ENCODE peak calls at places on chromosomes 12 and 14, in four cellular contexts. M, A, C and H are unnamed samples.

GRCh38 chr12:106981781-106982180 is 5.2 kb downstream of the MTERF2 start:
- DNase-seq in A (no peak), C (no peak), M (no peak), H (peak; percentile 34)

GRCh38 chr12:24928131-24928530 is 20.8 kb downstream of the BCAT1 start:
- DNase-seq in A (no peak), M (no peak), C (no peak), H (no peak)

GRCh38 chr14:54807881-54808280 is 94.7 kb downstream of the GCH1 start:
- DNase-seq in C (no peak), M (no peak), A (no peak), H (no peak)

GRCh38 chr12:93098077-93098476 is 169.0 kb upstream of the EEA1 start:
- DNase-seq in C (peak; percentile 86), M (peak; percentile 49), A (no peak), H (peak; percentile 35)

GRCh38 chr14:91252901-91253794 is 8.6 kb upstream of the GPR68 start:
- DNase-seq in A (no peak), C (peak; percentile 68), M (peak; percentile 69), H (no peak)

GRCh38 chr12:10128687-10129086 is 1.3 kb downstream of the CLEC7A start:
- DNase-seq in C (peak; percentile 13), M (no peak), A (no peak), H (no peak)

GRCh38 chr12:113880337-113880736 is 85.8 kb downstream of the RBM19 start:
- DNase-seq in A (no peak), M (no peak), C (no peak), H (no peak)

GRCh38 chr12:121581681-121582439 is 1.0 kb upstream of the KDM2B start:
- DNase-seq in M (no peak), C (peak; percentile 75), A (no peak), H (peak; percentile 50)

GRCh38 chr12:4506870-4507269 is 31.8 kb upstream of the RAD51AP1 start:
- DNase-seq in A (no peak), C (no peak), M (no peak), H (peak; percentile 84)

GRCh38 chr14:75989134-75989533 is 3.6 kb downstream of the IFT43 start:
- DNase-seq in M (no peak), A (no peak), C (no peak), H (peak; percentile 69)

GRCh38 chr12:3792623-3793288 is 39.8 kb upstream of the CRACR2A start:
- DNase-seq in A (no peak), C (no peak), M (no peak), H (no peak)

GRCh38 chr14:93207468-93208308 is 632 bp downstream of the UBR7 start:
- DNase-seq in M (no peak), A (no peak), C (peak; percentile 70), H (peak; percentile 64)

GRCh38 chr12:48767047-48767446 is 21.8 kb downstream of the ADCY6 start:
- DNase-seq in M (no peak), C (no peak), A (no peak), H (no peak)

GRCh38 chr14:92510972-92511371 is 2.6 kb upstream of the RIN3 start:
- DNase-seq in M (peak; percentile 72), C (peak; percentile 82), A (no peak), H (no peak)

GRCh38 chr12:127304751-127305725 is 961.9 kb upstream of the TMEM132C start:
- DNase-seq in C (peak; percentile 7), M (no peak), A (no peak), H (no peak)

DNA sequence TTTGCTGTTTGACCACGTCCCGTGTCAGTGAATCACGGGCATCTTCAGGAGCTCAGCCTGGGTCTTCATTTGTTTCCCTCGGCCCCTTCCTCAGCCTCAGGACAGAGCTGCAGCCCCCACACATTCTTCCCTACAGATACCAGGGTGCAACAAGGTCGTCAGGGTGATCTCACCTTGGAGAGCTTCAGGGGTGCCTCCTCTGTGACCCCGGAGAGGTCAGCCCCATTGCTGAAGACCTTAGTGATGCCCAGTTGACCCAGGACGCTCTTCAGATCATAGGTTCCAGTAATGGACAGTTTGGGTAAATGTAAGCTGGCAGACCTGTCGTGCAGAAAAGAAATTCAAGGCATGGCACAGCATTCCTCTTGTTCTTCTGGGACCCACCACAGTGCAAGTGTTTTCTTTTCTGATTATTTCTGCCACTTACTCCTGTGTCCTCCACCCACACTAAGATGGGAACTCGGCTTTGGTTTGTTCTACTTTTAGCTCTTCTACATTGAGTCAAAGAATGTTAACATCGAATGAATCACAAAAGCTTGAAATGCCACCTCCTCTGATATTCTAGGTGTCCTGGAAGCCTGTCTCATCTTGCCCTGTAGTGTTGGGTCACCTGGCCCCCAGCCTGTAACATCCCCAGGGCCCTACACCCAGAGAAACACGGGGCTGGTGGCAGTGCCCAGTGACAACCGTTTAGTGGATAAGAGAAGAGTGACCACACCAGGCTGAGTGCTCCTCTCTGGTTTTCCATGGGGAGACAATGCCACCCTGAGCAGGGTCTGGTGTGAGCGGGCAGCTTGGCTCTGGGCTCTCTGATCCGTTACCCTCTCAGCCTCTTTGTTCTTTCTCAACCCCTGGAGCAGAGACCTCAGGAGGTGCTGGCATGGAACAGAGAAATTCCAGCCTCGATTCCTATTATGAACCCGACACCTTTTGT is 8.8 kb downstream of the SERPINA1 start:
- DNase-seq in M (no peak), C (no peak), A (no peak), H (no peak)
- H3K56ac ChIP-seq in M (no peak overlapping the region), C (no peak overlapping the region), A (no peak overlapping the region), H (no peak overlapping the region)

DNA sequence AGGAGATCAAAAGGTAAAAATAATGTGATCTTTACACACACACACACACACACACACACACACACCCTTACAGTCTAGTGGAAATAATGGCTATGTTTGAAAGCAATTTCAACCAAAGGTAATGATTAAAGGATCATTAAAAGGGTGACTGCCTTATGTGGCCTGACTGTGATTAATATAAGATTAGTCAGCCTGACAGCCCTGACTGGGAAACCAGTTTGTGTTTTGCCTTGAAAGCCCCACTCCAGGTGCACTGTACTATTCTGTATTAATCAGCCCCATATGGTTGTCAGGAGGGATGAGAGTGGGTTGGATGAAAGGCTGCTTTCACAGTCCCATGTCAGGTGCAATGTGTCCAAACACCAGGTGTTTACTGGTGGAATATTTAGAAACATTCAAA is 10.5 kb downstream of the RASSF9 start:
- DNase-seq in C (no peak), M (no peak), A (no peak), H (no peak)
- H2BK5ac ChIP-seq in C (no peak overlapping the region), M (no peak overlapping the region), A (no peak overlapping the region), H (no peak overlapping the region)

DNA sequence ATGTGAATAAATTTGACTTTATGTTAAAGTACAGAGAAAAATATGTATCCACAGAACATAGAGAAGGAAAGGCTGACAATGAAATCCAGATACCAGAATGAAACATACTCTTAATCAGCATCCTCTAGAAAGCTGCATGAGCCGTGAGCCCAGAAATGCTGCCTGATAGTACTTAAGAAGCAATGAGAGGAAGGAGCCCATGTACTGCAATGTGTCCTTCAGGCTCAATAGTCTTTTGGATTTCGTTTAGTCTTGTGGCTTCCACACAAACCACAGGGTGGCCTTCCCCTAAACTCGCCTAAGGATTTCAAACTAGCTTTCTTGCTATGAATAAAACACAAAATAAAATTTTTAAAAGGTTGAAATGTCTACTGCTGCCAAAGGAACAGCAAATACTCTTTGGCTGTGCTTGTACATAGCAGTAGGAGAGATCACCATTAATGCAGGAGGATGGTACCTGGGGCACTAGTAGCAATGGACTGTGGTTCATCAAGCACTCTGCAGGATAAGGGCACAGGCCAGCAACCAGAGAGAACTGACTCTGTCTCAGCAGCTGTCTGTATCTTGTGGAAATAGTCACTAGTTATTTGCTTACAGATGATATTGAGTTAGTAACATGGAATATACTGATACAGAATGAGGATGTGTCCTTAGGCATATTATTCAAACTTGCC is 988.3 kb upstream of the LRFN5 start:
- DNase-seq in M (no peak), C (no peak), A (no peak), H (no peak)
- H3K4me2 ChIP-seq in M (no peak overlapping the region), C (no peak overlapping the region), A (no peak overlapping the region), H (no peak overlapping the region)

GRCh38 chr14:105711058-105711620 is 184.8 kb downstream of the TMEM121 start:
- DNase-seq in A (no peak), C (no peak), M (no peak), H (no peak)
- H3K56ac ChIP-seq in A (no peak overlapping the region), C (no peak overlapping the region), M (no peak overlapping the region), H (no peak overlapping the region)

GRCh38 chr14:22423958-22424357 is 165.1 kb downstream of the DAD1 start:
- DNase-seq in A (no peak), C (no peak), M (no peak), H (no peak)
- H2BK5ac ChIP-seq in A (no peak overlapping the region), C (no peak overlapping the region), M (no peak overlapping the region), H (no peak overlapping the region)

GRCh38 chr12:53502331-53502730 is 1.2 kb downstream of the TARBP2 start:
- DNase-seq in A (no peak), M (no peak), C (no peak), H (no peak)

GRCh38 chr12:53500119-53500775 is 836 bp upstream of the TARBP2 start:
- DNase-seq in M (no peak), C (no peak), A (no peak), H (peak; percentile 65)

GRCh38 chr12:53502983-53503728 is 2.1 kb downstream of the TARBP2 start:
- DNase-seq in A (no peak), M (no peak), C (no peak), H (no peak)

GRCh38 chr12:53500776-53501614 is at the start of gene TARBP2:
- DNase-seq in M (peak; percentile 100), A (peak; percentile 95), C (peak; percentile 100), H (peak; percentile 100)

DNA sequence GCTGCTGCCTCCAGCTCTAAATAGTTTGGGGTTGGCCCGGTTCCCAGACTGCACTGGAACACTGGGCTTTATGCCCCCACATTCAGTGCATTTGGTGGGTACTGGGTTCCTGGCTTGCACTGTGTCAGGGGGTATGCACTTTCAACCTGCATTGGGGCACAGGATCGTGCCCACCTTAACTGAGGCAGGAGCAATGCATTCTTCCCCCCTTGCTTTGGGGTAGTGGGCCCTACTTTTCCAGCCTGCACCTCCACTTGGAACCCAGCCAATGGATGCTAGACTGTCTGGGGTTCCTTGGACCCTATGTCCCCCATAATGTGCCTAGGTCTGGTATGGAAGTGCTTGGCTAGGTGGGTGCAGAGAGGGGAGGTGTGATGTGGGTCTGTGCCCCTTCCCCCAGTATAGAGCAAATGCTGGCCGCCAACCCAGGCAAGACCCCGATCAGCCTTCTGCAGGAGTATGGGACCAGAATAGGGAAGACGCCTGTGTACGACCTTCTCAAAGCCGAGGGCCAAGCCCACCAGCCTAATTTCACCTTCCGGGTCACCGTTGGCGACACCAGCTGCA is 615 bp downstream of the TARBP2 start:
- DNase-seq in M (no peak), C (no peak), A (no peak), H (no peak)
- H3K4me2 ChIP-seq in M (peak overlapping the region; percentile 59), C (peak overlapping the region; percentile 93), A (peak overlapping the region; percentile 79), H (peak overlapping the region; percentile 90)

GRCh38 chr12:16962889-16963288 is 356.9 kb upstream of the LMO3 start:
- DNase-seq in A (no peak), M (no peak), C (no peak), H (no peak)
- H3K56ac ChIP-seq in A (no peak overlapping the region), M (no peak overlapping the region), C (no peak overlapping the region), H (no peak overlapping the region)